ENCODE peak calls at places on chromosome 1, in seven cellular contexts. X, M, A, E, P, Z and H are unnamed samples.

GRCh38 chr1:225689882-225690459 is 37.0 kb upstream of the ENAH start:
- DNase-seq in X (no peak), M (no peak), A (no peak), E (no peak), P (no peak), Z (no peak), H (no peak)

GRCh38 chr1:155086182-155086741 is 7.6 kb downstream of the EFNA3 start:
- DNase-seq in X (no peak), M (no peak), A (peak), E (peak), P (peak), Z (no peak), H (peak)

GRCh38 chr1:77048615-77049005 is 170.6 kb downstream of the PIGK start:
- DNase-seq in X (no peak), M (no peak), A (no peak), E (no peak), P (no peak), Z (no peak), H (no peak)

GRCh38 chr1:165883056-165883455 is 55.6 kb downstream of the UCK2 start:
- DNase-seq in X (no peak), M (no peak), A (no peak), E (no peak), P (no peak), Z (no peak), H (no peak)

GRCh38 chr1:229058111-229058551 is 212.8 kb upstream of the RAB4A start:
- DNase-seq in X (no peak), M (no peak), A (no peak), E (peak), P (peak), Z (no peak), H (no peak)

GRCh38 chr1:209688746-209689234 is 13.6 kb downstream of the G0S2 start:
- DNase-seq in X (no peak), M (no peak), A (no peak), E (no peak), P (no peak), Z (no peak), H (no peak)

GRCh38 chr1:1240822-1241587 is 5.5 kb downstream of the C1QTNF12 start:
- DNase-seq in X (no peak), M (no peak), A (no peak), E (peak), P (no peak), Z (no peak), H (no peak)

GRCh38 chr1:115251856-115252255 is 86.2 kb downstream of the NGF start:
- DNase-seq in X (peak), M (peak), A (no peak), E (no peak), P (no peak), Z (no peak), H (no peak)

GRCh38 chr1:200850554-200850953 is 22.2 kb upstream of the GPR25 start:
- DNase-seq in X (no peak), M (no peak), A (no peak), E (no peak), P (no peak), Z (no peak), H (no peak)